ENCODE peak calls at places on chromosomes 12 and 14, in four cellular contexts. T, O, H and B are unnamed samples.

GRCh38 chr12:81759215-81759991 is at the start of gene PPFIA2:
- DNase-seq in T (no peak), O (peak), H (no peak), B (no peak)

GRCh38 chr12:6285063-6285477 is 25.4 kb upstream of the PLEKHG6 start:
- DNase-seq in T (no peak), O (peak), H (peak), B (peak)

GRCh38 chr12:87323369-87323768 is 705.8 kb downstream of the C12orf50 start:
- DNase-seq in T (no peak), O (no peak), H (no peak), B (no peak)

GRCh38 chr14:69876221-69876847 is 2.9 kb upstream of the SMOC1 start:
- DNase-seq in T (no peak), O (no peak), H (no peak), B (no peak)

GRCh38 chr14:23518716-23519115 is 32.8 kb downstream of the ZFHX2 start:
- DNase-seq in T (no peak), O (no peak), H (no peak), B (no peak)

GRCh38 chr14:36519431-36520321 is at the start of gene NKX2-1:
- DNase-seq in T (no peak), O (peak), H (no peak), B (no peak)

GRCh38 chr12:53737951-53738833 is 10.9 kb upstream of the CALCOCO1 start:
- DNase-seq in T (no peak), O (peak), H (peak), B (no peak)

GRCh38 chr12:122495258-122495657 is 5.5 kb downstream of the ZCCHC8 start:
- DNase-seq in T (no peak), O (no peak), H (no peak), B (no peak)

GRCh38 chr12:20050166-20050565 is 318.2 kb upstream of the PDE3A start:
- DNase-seq in T (no peak), O (no peak), H (no peak), B (no peak)
- TF ChIP-seq CREB1 in T (no peak), O (no peak), H (no peak), B (no peak)

DNA sequence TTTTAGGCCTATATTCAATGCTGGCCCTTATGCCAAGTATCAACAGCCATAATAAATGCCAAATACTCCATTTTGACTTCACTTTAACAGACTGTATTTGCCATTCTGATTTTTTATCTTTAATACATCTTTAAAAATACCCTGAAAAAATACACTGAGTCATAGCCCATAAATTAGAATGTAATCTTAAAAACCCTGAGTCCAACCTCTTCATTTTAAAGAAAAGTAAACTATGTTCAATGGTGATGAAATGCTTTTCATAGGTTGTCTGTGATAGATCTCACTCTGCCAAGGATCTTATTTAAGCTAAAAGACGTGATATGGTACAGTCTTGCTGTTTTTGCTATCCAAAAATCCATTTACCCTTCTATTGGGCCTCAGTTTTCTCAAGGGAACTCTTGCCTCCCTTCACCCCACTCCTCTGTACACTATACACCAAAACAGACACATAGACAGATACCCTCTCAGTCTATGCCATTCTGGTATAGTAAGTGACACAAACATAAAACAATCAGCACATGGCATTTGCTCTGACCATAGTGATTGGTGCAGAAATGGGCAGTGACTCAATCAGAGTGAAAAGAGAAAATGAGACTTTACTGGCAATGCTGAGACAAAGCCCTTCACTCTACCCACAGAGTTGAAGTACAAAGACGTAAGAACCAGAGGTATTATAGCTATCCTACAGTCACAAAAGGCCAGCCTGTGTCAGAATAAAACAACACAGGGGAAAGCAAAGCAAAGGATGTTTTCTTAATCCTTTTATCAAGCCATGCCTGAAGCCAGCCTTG is 49.1 kb downstream of the BTG1 start:
- DNase-seq in T (no peak), O (no peak), H (no peak), B (no peak)
- TF ChIP-seq CREM in T (no peak), O (no peak), H (no peak), B (no peak)

GRCh38 chr12:26854028-26854387 is 21.0 kb upstream of the ITPR2 start:
- DNase-seq in T (no peak), O (no peak), H (no peak), B (no peak)

GRCh38 chr12:26861690-26862089 is 28.7 kb upstream of the ITPR2 start:
- DNase-seq in T (no peak), O (no peak), H (no peak), B (no peak)

GRCh38 chr12:26853303-26854027 is 20.5 kb upstream of the ITPR2 start:
- DNase-seq in T (no peak), O (peak), H (peak), B (peak)

GRCh38 chr12:26855337-26856089 is 22.5 kb upstream of the ITPR2 start:
- DNase-seq in T (no peak), O (no peak), H (no peak), B (peak)

DNA sequence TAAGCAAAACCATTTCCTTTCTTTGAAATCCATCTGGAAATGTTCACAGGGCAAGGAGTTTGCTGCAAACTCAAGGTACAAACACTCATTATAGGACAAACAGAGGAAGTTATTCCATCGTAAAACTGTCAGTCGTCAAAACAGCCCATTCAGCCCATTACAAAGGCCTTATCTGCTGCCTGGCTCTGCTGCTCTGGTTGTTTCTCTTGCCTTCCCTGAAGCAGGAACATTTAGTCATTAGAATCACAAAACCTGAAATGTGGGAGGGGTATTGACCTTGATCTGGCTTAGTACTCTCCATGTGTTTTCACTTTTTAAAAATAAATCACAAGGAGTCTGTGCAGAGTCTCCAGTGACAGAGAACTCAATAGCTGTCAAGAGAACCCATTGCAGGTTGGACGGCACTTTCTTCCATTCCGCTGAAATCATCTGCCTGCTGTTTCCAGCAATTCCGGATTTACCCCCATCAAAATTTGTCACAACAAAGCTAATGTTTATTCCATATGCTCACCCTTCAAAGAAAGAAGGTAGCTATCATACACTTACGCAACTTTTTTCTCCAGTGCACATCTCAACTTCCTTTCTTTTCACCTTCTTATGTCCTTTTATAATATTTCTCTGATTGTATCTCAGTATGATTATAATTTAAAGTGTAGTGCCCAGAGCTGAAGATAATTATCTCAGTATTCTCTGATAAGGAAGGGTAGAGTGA is 24.6 kb upstream of the ITPR2 start:
- DNase-seq in T (no peak), O (no peak), H (no peak), B (no peak)
- TF ChIP-seq CREB1 in T (no peak), O (no peak), H (no peak), B (no peak)

GRCh38 chr12:104964167-104964566 is 6.1 kb upstream of the SLC41A2 start:
- DNase-seq in T (no peak), O (no peak), H (no peak), B (no peak)
- TF ChIP-seq CREM in T (no peak), O (no peak), H (no peak), B (no peak)

DNA sequence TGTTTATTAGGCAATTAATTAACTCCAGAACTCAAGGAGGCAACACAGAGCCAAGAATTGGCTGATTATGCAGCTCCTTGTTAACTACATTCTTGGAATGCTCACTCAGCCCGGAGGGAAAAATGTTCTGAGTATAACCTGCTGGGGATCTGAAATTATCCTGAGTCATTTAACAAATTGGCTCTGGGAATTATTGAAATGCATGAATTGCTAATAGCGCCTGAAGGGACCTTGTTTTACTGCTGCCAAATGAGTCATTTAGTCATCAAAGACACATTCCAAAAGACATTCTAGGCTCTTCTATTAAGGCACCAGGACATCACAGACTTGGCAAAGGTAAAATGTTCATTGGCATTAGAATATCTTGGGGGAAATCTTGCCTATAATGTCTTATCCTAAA is 13.0 kb downstream of the TMEM52B start:
- DNase-seq in T (no peak), O (no peak), H (no peak), B (no peak)
- TF ChIP-seq CREB1 in T (no peak), O (no peak), H (no peak), B (no peak)

DNA sequence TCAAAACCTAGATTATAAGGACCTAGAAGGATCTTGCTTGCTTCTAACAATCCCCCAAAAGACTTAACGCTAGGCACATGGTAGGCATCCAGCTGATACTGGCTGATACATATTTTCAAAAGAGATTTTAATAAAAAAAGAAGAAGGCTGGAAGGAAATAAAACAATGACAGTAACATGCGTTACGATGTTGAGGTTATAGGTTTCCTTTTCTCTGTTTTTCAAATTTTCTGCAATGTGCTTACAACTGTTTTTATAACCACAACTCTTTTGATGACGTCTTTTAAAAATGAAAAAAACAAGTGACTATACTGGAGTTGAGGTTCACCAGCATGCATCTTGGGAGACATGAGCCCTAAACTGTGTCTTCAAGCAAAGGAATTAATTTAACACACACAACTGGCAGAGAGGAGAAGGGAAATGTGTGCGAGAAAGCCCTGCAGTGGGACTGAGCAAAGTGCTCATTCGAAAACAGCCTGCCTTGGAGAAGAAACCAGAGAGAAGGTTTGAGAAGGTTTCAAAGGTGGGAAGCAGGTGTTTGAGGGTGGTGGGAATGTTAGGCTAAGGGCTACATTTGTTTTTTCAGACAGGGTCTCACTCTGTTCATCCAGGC is 80.4 kb downstream of the DUSP16 start:
- DNase-seq in T (no peak), O (no peak), H (no peak), B (no peak)
- TF ChIP-seq CREM in T (no peak), O (no peak), H (no peak), B (no peak)

DNA sequence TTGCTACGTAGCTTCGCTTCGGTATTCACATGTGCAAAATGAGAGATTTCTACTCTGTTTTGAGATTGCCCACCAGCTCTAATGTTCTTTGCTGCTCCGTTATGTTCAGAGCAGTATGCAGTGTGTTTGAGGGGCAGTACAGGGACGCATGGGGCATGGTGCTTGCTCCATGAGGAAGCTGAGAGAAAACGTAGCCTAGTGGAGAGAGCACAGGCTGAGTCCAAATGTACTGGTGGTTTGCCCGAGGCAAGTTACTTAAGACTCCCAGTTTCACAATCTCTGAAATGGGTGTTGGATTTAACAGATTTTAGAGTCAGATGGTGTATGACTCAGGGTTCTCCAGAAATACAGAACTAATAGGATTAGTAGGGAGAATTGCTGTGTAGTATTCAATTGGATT is 310.5 kb downstream of the ETNK1 start:
- DNase-seq in T (no peak), O (no peak), H (no peak), B (no peak)
- TF ChIP-seq CREB1 in T (no peak), O (no peak), H (no peak), B (no peak)

GRCh38 chr12:109288571-109288970 is 20.5 kb downstream of the FOXN4 start:
- DNase-seq in T (no peak), O (no peak), H (no peak), B (no peak)
- TF ChIP-seq CREM in T (no peak), O (no peak), H (no peak), B (no peak)

GRCh38 chr12:59972941-59973340 is 377.1 kb downstream of the SLC16A7 start:
- DNase-seq in T (no peak), O (no peak), H (no peak), B (peak)

GRCh38 chr12:59977779-59978178 is 381.9 kb downstream of the SLC16A7 start:
- DNase-seq in T (no peak), O (no peak), H (no peak), B (no peak)

GRCh38 chr12:59973515-59973914 is 377.7 kb downstream of the SLC16A7 start:
- DNase-seq in T (no peak), O (no peak), H (no peak), B (no peak)
- TF ChIP-seq CREB1 in T (no peak), O (no peak), H (no peak), B (no peak)